ENCODE peak calls at places on chromosomes 16 and 17, in nine cellular contexts. Q is heart right ventricle, T is right atrium auricular region, U is ascending aorta, O is thoracic aorta, J is ovary, K is IMR-90, R is DND-41, E is transverse colon. D is an unnamed sample.

GRCh38 chr17:1108560-1108809 is 71.3 kb downstream of the ABR start:
- DNase-seq in R (peak; percentile 30), J (peak; percentile 55), O (no peak), U (no peak), K (no peak), T (no peak), E (no peak), Q (no peak), D (no peak)

GRCh38 chr16:20349615-20350014 is 2.9 kb downstream of the UMOD start:
- DNase-seq in E (no peak), O (no peak), J (no peak), R (no peak), U (no peak), Q (no peak), K (no peak), T (no peak), D (no peak)

GRCh38 chr16:67922221-67922620 is 9.4 kb downstream of the CTRL start:
- DNase-seq in O (no peak), K (peak; percentile 25), E (no peak), T (no peak), Q (no peak), R (no peak), U (no peak), J (no peak), D (no peak)

GRCh38 chr17:19378416-19379293 is at the start of gene MAPK7:
- DNase-seq in U (no peak), E (peak; percentile 31), R (no peak), J (no peak), T (no peak), O (no peak), Q (no peak), K (no peak), D (no peak)

GRCh38 chr16:11488304-11488703 is 98.4 kb downstream of the LITAF start:
- DNase-seq in E (no peak), O (no peak), T (no peak), J (no peak), K (no peak), U (no peak), R (no peak), Q (no peak), D (no peak)

GRCh38 chr17:28748852-28749515 is 5.2 kb downstream of the TRAF4 start:
- DNase-seq in J (peak; percentile 32), K (no peak), T (no peak), U (no peak), E (no peak), R (no peak), Q (no peak), O (no peak), D (no peak)

GRCh38 chr17:40352779-40353394 is 11.7 kb downstream of the GJD3 start:
- DNase-seq in J (no peak), E (no peak), K (no peak), U (no peak), R (no peak), T (no peak), O (no peak), Q (no peak), D (no peak)

GRCh38 chr17:43530303-43531081 is 15.6 kb downstream of the ETV4 start:
- DNase-seq in R (no peak), O (no peak), E (no peak), K (peak; percentile 93), Q (peak; percentile 84), T (peak; percentile 72), U (no peak), J (peak; percentile 89), D (no peak)

GRCh38 chr16:11308493-11309283 is 27.6 kb upstream of the PRM1 start:
- DNase-seq in Q (no peak), K (no peak), J (no peak), O (no peak), E (peak; percentile 52), R (peak; percentile 71), U (no peak), T (no peak), D (no peak)

GRCh38 chr16:67967956-67968439 is 439 bp downstream of the SLC12A4 start:
- DNase-seq in Q (peak; percentile 59), K (peak; percentile 25), E (peak; percentile 44), T (no peak), U (no peak), O (no peak), J (peak; percentile 77), R (peak; percentile 38), D (no peak)

GRCh38 chr16:29862383-29862883 is 593 bp downstream of the CDIPT start:
- DNase-seq in R (no peak), Q (no peak), U (no peak), T (no peak), E (peak; percentile 41), J (no peak), O (no peak), K (no peak), D (no peak)

DNA sequence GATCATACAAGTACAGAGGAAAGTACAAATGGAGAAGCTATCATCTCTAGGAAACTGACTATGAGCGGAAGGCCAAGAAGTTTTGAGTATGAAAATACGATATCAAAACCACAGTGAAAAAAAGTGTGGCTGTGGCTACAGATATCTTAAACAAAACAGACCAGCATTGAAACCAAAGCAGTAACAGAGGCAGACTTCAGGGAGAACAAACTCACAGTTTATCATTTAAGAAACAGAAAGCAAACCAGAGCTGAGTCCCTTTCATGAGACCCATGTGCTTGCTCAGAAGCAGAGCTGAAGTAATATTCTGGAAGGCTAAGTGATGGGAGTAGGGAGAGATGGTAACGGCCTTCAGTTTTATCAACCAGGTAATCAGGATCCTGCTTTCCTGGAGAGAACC is 317.8 kb downstream of the CA10 start:
- DNase-seq in Q (no peak), E (no peak), O (no peak), K (no peak), J (no peak), U (no peak), R (no peak), T (no peak), D (no peak)
- H3K27ac ChIP-seq in Q (no peak overlapping the region), E (no peak overlapping the region), O (no peak overlapping the region), K (no peak overlapping the region), J (no peak overlapping the region), U (no peak overlapping the region), R (no peak overlapping the region), T (no peak overlapping the region), D (no peak overlapping the region)

GRCh38 chr17:77191266-77191665 is 50.5 kb downstream of the SEC14L1 start:
- DNase-seq in R (no peak), T (no peak), J (no peak), Q (no peak), K (no peak), O (no peak), E (no peak), U (no peak), D (no peak)

GRCh38 chr17:77188084-77189066 is 47.6 kb downstream of the SEC14L1 start:
- DNase-seq in T (no peak), U (no peak), O (no peak), J (no peak), K (no peak), E (peak; percentile 36), R (no peak), Q (no peak), D (no peak)

GRCh38 chr17:77189148-77189547 is 48.4 kb downstream of the SEC14L1 start:
- DNase-seq in K (no peak), E (no peak), Q (no peak), R (no peak), J (no peak), O (no peak), U (no peak), T (no peak), D (no peak)

GRCh38 chr17:77193653-77194052 is 52.9 kb downstream of the SEC14L1 start:
- DNase-seq in K (no peak), O (no peak), R (no peak), E (no peak), T (no peak), U (no peak), Q (no peak), J (no peak), D (no peak)

GRCh38 chr17:77190561-77190960 is 49.8 kb downstream of the SEC14L1 start:
- DNase-seq in U (no peak), Q (no peak), R (no peak), K (no peak), E (no peak), T (no peak), O (no peak), J (no peak), D (no peak)
- H3K27ac ChIP-seq in U (no peak overlapping the region), Q (no peak overlapping the region), R (no peak overlapping the region), K (no peak overlapping the region), E (no peak overlapping the region), T (no peak overlapping the region), O (no peak overlapping the region), J (no peak overlapping the region), D (no peak overlapping the region)

DNA sequence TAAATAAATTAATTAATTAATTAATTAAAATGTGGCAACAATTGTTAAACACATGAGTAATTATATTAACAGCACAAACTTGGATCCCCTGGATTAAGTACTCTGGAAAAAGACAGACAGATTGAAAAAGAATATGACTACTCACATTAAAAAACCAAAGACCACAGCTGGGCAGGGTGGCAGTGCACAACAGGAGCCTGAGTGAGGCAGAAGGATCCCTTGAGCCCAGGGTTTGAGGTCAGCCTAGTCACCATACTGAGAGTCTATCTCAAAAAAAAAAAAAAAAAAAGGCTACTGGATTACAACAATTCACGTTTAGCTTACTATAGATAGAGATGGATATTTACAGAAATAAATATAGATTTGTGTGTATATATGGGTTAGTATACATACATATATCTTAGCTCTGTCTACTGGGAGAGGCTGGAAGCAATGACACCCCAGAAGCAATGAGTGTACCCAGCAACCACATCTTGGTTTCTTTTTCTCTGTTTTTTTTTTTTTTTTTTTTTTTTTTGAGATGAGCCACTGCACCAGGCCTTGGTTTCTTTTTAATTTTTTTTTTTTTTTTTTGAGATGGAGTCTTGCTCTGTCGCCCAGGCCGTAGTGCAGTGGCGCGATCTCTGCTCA is 10.6 kb upstream of the SUZ12 start:
- DNase-seq in K (no peak), R (no peak), T (no peak), J (no peak), U (no peak), O (no peak), E (no peak), Q (no peak), D (no peak)
- H3K27ac ChIP-seq in K (no peak overlapping the region), R (no peak overlapping the region), T (no peak overlapping the region), J (no peak overlapping the region), U (no peak overlapping the region), O (no peak overlapping the region), E (no peak overlapping the region), Q (no peak overlapping the region), D (no peak overlapping the region)

GRCh38 chr17:63702223-63702577 is 2.3 kb upstream of the LIMD2 start:
- DNase-seq in U (no peak), T (no peak), J (no peak), R (peak; percentile 54), O (no peak), E (peak; percentile 56), K (no peak), Q (no peak), D (peak; percentile 70)

GRCh38 chr17:63703029-63703428 is 3.1 kb upstream of the LIMD2 start:
- DNase-seq in R (no peak), Q (no peak), K (no peak), U (no peak), E (no peak), T (no peak), J (no peak), O (no peak), D (no peak)

GRCh38 chr17:63700528-63701441 is 860 bp upstream of the LIMD2 start:
- DNase-seq in O (peak; percentile 60), U (no peak), E (peak; percentile 37), J (peak; percentile 62), K (peak; percentile 29), T (peak; percentile 72), Q (peak; percentile 70), R (peak; percentile 36), D (peak; percentile 47)

GRCh38 chr17:63702616-63703015 is 2.7 kb upstream of the LIMD2 start:
- DNase-seq in E (no peak), Q (no peak), J (no peak), R (no peak), K (no peak), O (no peak), T (no peak), U (no peak), D (no peak)

GRCh38 chr17:63701477-63702222 is 1.7 kb upstream of the LIMD2 start:
- DNase-seq in R (peak; percentile 64), O (no peak), K (no peak), T (no peak), J (no peak), Q (no peak), E (peak; percentile 49), U (no peak), D (peak; percentile 83)
- H3K27ac ChIP-seq in R (peak overlapping the region; percentile 50), O (peak overlapping the region; percentile 83), K (no peak overlapping the region), T (peak overlapping the region; percentile 73), J (peak overlapping the region; percentile 55), Q (peak overlapping the region; percentile 22), E (peak overlapping the region; percentile 83), U (peak overlapping the region; percentile 68), D (peak overlapping the region; percentile 89)

D was measured in CD4-positive, alpha-beta T cell.